ENCODE peak calls at places on chromosomes 11 and 22, in four cellular contexts. R, J, P and K are unnamed samples. For H3K4me1, the result is how much of the 10 kb centered on the place peaks cover.

GRCh38 chr11:34830035-34830434 is 86.1 kb downstream of the APIP start:
- DNase-seq in P (no peak), R (no peak), J (no peak), K (no peak)

GRCh38 chr11:78548911-78549572 is 25.6 kb downstream of the NARS2 start:
- DNase-seq in J (no peak), P (no peak), R (no peak), K (no peak)

GRCh38 chr11:129204439-129204838 is 12.3 kb upstream of the ARHGAP32 start:
- DNase-seq in J (no peak), R (no peak), P (no peak), K (no peak)

GRCh38 chr11:122910775-122911174 is 28.2 kb downstream of the JHY start:
- DNase-seq in R (no peak), J (no peak), P (no peak), K (no peak)

GRCh38 chr11:120168960-120169681 is 31.2 kb upstream of the TRIM29 start:
- DNase-seq in R (peak), J (no peak), P (peak), K (peak)

GRCh38 chr11:117604349-117604995 is 192.5 kb downstream of the DSCAML1 start:
- DNase-seq in P (peak), J (no peak), R (no peak), K (no peak)

GRCh38 chr11:64001552-64002427 is 15.6 kb downstream of the OTUB1 start:
- DNase-seq in R (no peak), J (no peak), P (peak), K (peak)

GRCh38 chr22:43535741-43536140 is 123.9 kb downstream of the MPPED1 start:
- DNase-seq in P (no peak), J (no peak), R (no peak), K (no peak)

GRCh38 chr11:76577921-76578654 is 92.5 kb downstream of the LRRC32 start:
- DNase-seq in P (no peak), J (no peak), R (no peak), K (no peak)

GRCh38 chr11:86414032-86414431 is 39.3 kb downstream of the CCDC81 start:
- DNase-seq in R (no peak), P (no peak), J (no peak), K (no peak)

GRCh38 chr11:14554959-14555358 is 34.8 kb upstream of the PSMA1 start:
- DNase-seq in R (no peak), J (peak), P (no peak), K (no peak)

GRCh38 chr11:83508804-83509203 is 222.6 kb upstream of the CCDC90B start:
- DNase-seq in P (no peak), R (no peak), J (no peak), K (no peak)

GRCh38 chr11:87451400-87451799 is 413.7 kb downstream of the TMEM135 start:
- DNase-seq in J (no peak), R (no peak), P (no peak), K (no peak)

GRCh38 chr11:131691558-131692041 is 321.2 kb downstream of the NTM start:
- DNase-seq in R (peak), P (no peak), J (no peak), K (no peak)

GRCh38 chr22:34761111-34761510 is 304.8 kb upstream of the ISX start:
- DNase-seq in R (no peak), P (no peak), J (no peak), K (no peak)

GRCh38 chr11:45461514-45461913 is 175.4 kb upstream of the SYT13 start:
- DNase-seq in R (no peak), P (no peak), J (no peak), K (no peak)

GRCh38 chr11:18986744-18987143 is 47.5 kb upstream of the MRGPRX1 start:
- DNase-seq in J (no peak), R (no peak), P (no peak), K (no peak)

GRCh38 chr22:20224917-20225692 is 43.0 kb downstream of the RTN4R start:
- DNase-seq in P (no peak), R (no peak), J (no peak), K (no peak)

GRCh38 chr11:12642040-12642439 is 32.2 kb upstream of the TEAD1 start:
- DNase-seq in J (no peak), P (no peak), R (no peak), K (no peak)

GRCh38 chr11:124865902-124866851 is 945 bp downstream of the ROBO3 start:
- DNase-seq in J (no peak), R (peak), P (peak), K (peak)

GRCh38 chr11:65320386-65321075 is 5.9 kb downstream of the CDC42EP2 start:
- DNase-seq in P (no peak), R (no peak), J (no peak), K (no peak)

GRCh38 chr22:24421428-24421931 is 5.9 kb upstream of the ADORA2A start:
- DNase-seq in P (no peak), J (no peak), R (no peak), K (no peak)

GRCh38 chr11:56509439-56509838 is 18.3 kb upstream of the OR5M8 start:
- DNase-seq in P (no peak), R (peak), J (no peak), K (no peak)

GRCh38 chr11:2268911-2269600 is 1.3 kb downstream of the ASCL2 start:
- DNase-seq in R (peak), P (no peak), J (no peak), K (no peak)
- H3K4me3 ChIP-seq in R (peak), P (peak), J (peak), K (peak)

DNA sequence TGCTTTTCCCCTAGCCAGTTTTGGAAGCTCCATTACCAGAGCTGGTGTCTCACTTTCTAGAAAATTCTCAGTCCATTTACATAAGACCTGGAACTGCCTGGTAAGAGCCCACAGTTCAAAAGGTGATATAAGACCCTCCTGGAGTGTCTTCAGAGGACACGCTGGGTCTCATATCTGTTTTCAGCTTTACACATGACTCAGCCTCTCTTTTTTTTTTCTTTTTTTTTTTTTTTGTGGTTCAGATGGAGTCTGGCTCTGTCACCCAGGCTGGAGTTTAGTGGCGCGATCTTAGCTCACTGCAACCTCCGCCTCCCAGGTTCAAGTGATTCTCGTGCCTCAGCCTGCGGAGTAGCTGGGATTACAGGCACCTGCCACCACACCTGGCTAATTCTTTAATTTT is 30.7 kb downstream of the WEE1 start:
- DNase-seq in P (no peak), R (no peak), J (no peak), K (no peak)
- H3K4me1 ChIP-seq in P (under half), R (under half), J (under half), K (under half)

GRCh38 chr22:40817737-40818136 is 1.4 kb downstream of the SLC25A17 start:
- DNase-seq in P (no peak), R (no peak), J (no peak), K (no peak)
- H3K4me3 ChIP-seq in P (peak), R (no peak), J (peak), K (peak)

DNA sequence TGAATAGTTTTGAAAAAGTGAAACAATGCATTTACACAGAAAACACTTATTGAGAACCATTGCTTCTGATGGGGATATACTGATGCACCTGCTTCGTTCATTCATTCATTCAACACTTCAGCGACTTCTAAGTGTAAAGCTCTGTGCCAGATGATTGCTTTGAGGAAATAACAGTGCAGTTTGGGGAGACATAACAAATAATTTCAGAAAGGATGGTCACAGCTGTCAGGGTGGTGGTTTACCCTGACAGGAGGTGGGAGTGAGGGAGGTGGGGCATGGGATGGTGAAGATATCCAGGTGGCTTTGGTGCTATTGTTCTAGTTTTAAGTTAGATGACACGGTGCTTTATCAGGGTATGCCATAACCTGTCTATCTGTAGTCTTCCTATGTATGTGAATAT is 344.1 kb downstream of the LARGE1 start:
- DNase-seq in R (no peak), J (no peak), P (no peak), K (no peak)
- H3K4me1 ChIP-seq in R (under half), J (under half), P (under half), K (under half)

GRCh38 chr22:37520754-37521153 is 1.5 kb upstream of the CARD10 start:
- DNase-seq in P (no peak), R (no peak), J (no peak), K (no peak)
- H3K4me3 ChIP-seq in P (no peak), R (no peak), J (no peak), K (no peak)

GRCh38 chr11:68037481-68038225 is 1.2 kb upstream of the TCIRG1 start:
- DNase-seq in R (no peak), P (peak), J (no peak), K (no peak)
- H3K4me1 ChIP-seq in R (under half), P (half or more), J (under half), K (under half)